ENCODE peak calls at places on chromosomes 7 and 10, in six cellular contexts. Y is aorta, A is upper lobe of left lung, Z is body of pancreas, W is tibial artery, P is PC-3. Q is an unnamed sample.

GRCh38 chr7:44685723-44686122 is 62.9 kb upstream of the ZMIZ2 start:
- DNase-seq in W (no peak), A (no peak), Y (no peak), Z (no peak), P (no peak), Q (no peak)

GRCh38 chr7:17706734-17707133 is 233.6 kb downstream of the SNX13 start:
- DNase-seq in P (peak; percentile 77), W (peak; percentile 25), A (peak; percentile 38), Z (peak; percentile 38), Y (peak; percentile 48), Q (peak; percentile 86)

GRCh38 chr10:32057041-32057372 is 782 bp upstream of the KIF5B start:
- DNase-seq in A (no peak), Y (no peak), P (no peak), Z (no peak), W (no peak), Q (no peak)

GRCh38 chr7:111012152-111012551 is 78.8 kb upstream of the LRRN3 start:
- DNase-seq in Z (no peak), A (no peak), W (no peak), P (peak; percentile 56), Y (no peak), Q (peak; percentile 76)

GRCh38 chr10:112980908-112981307 is 30.9 kb downstream of the TCF7L2 start:
- DNase-seq in Y (no peak), W (no peak), P (no peak), A (no peak), Z (no peak), Q (no peak)

GRCh38 chr7:45342236-45342635 is 184.6 kb downstream of the RAMP3 start:
- DNase-seq in Y (no peak), P (no peak), A (no peak), W (no peak), Z (no peak), Q (no peak)

GRCh38 chr7:133936074-133936473 is 191.1 kb upstream of the LRGUK start:
- DNase-seq in Z (no peak), P (no peak), Y (no peak), A (no peak), W (no peak), Q (no peak)

GRCh38 chr10:11851910-11852309 is 28.8 kb downstream of the PROSER2 start:
- DNase-seq in W (no peak), Y (no peak), A (no peak), P (no peak), Z (no peak), Q (no peak)

GRCh38 chr7:121366852-121367431 is 29.2 kb downstream of the FAM3C start:
- DNase-seq in P (peak; percentile 46), W (no peak), A (no peak), Y (no peak), Z (peak; percentile 24), Q (peak; percentile 77)

GRCh38 chr10:126387041-126387908 is 1.0 kb downstream of the ADAM12 start:
- DNase-seq in Z (peak; percentile 61), A (peak; percentile 32), W (peak; percentile 52), Y (peak; percentile 73), P (peak; percentile 73), Q (peak; percentile 94)

GRCh38 chr7:91850455-91850854 is 30.0 kb downstream of the MTERF1 start:
- DNase-seq in Y (no peak), W (no peak), P (peak; percentile 94), Z (no peak), A (no peak), Q (peak; percentile 19)

GRCh38 chr7:55593172-55593514 is 20.8 kb upstream of the VOPP1 start:
- DNase-seq in W (no peak), P (no peak), Z (no peak), A (no peak), Y (no peak), Q (no peak)

GRCh38 chr7:159105066-159105780 is 39.4 kb downstream of the VIPR2 start:
- DNase-seq in W (no peak), A (peak; percentile 14), Z (peak; percentile 9), Y (no peak), P (no peak), Q (no peak)

GRCh38 chr7:159107052-159107892 is 37.4 kb downstream of the VIPR2 start:
- DNase-seq in Z (no peak), A (no peak), Y (peak; percentile 41), W (no peak), P (no peak), Q (no peak)

GRCh38 chr7:159103382-159104187 is 41.1 kb downstream of the VIPR2 start:
- DNase-seq in Z (no peak), P (no peak), A (peak; percentile 8), W (peak; percentile 13), Y (peak; percentile 12), Q (no peak)

GRCh38 chr7:159104188-159105030 is 40.3 kb downstream of the VIPR2 start:
- DNase-seq in Y (peak; percentile 68), W (peak; percentile 24), P (no peak), A (peak; percentile 19), Z (peak; percentile 91), Q (no peak)

DNA sequence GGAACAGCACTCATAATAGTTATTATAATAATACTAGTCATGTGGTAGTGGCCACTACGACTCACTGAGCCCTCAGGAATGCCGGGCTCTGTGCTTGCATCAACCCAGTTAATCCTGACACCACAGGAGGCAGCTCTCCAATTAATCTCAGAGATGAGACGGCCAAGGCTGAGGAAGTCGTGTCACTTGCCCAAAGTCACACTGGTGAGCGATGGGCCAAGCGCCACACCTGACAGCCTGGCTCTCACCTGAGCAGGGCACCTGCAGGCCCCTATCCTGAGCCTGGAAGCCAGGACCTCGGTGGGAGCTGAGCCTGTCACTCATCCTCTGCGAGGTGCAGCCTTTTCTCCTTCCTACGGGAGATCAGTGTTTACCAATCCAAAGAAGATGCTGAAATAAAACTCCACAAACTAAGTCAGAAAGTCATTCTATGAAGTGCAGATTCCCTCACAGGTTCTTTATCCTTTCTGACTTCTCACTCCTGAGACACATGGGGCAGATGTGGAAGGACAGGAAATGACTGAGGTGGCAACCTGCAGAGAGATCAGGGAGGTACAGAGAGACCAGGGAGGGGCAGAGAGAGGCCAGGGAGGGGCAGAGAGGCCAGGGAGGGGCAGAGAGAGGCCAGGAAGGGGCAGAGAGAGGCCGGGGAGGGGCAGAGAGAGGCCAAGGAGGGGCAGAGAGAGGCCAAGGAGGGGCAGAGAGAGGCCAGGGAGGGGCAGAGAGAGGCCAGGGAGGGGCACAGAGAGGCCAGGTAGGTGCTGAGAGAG is 38.6 kb downstream of the VIPR2 start:
- DNase-seq in Y (peak; percentile 40), Z (peak; percentile 20), P (peak; percentile 7), W (no peak), A (no peak), Q (no peak)
- H3K9me3 ChIP-seq in Y (no peaks in the 10 kb centered on the region), Z (no peaks in the 10 kb centered on the region), P (no peaks in the 10 kb centered on the region), W (no peaks in the 10 kb centered on the region), A (no peaks in the 10 kb centered on the region), Q (no peaks in the 10 kb centered on the region)

GRCh38 chr7:7220821-7221220 is 38.5 kb downstream of the C1GALT1 start:
- DNase-seq in Y (no peak), W (no peak), P (no peak), Z (no peak), A (no peak), Q (peak; percentile 45)

GRCh38 chr7:7221602-7222038 is 39.3 kb downstream of the C1GALT1 start:
- DNase-seq in Y (no peak), P (peak; percentile 58), Z (no peak), W (no peak), A (no peak), Q (peak; percentile 82)

GRCh38 chr7:7223250-7223649 is 40.9 kb downstream of the C1GALT1 start:
- DNase-seq in Y (no peak), A (no peak), Z (no peak), W (no peak), P (no peak), Q (no peak)

GRCh38 chr7:7216279-7216678 is 33.9 kb downstream of the C1GALT1 start:
- DNase-seq in P (no peak), W (no peak), A (no peak), Y (no peak), Z (no peak), Q (no peak)

GRCh38 chr7:7219216-7219615 is 36.9 kb downstream of the C1GALT1 start:
- DNase-seq in W (no peak), P (no peak), Y (no peak), Z (no peak), A (no peak), Q (no peak)
- H3K9me3 ChIP-seq in W (no peaks in the 10 kb centered on the region), P (no peaks in the 10 kb centered on the region), Y (no peaks in the 10 kb centered on the region), Z (no peaks in the 10 kb centered on the region), A (no peaks in the 10 kb centered on the region), Q (no peaks in the 10 kb centered on the region)

DNA sequence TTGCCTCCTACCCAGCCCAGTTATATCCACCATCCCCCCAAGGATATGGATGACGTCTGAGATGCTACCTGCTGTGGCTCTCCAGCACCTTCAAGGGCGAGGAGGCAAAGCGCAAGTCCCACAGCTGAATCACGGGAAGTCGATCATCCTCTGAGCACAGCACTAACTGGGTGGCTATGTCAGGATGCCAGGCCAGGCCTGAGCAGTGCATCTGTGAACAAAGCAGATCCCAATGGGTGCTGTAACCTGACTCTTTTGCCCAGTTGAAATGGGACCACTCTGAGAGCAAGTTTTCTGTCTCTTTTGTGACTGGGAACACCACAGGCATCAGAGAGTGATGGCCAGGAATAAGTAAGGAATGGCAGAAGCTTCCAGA is 12.3 kb downstream of the SEC31B start:
- DNase-seq in P (no peak), Z (no peak), Y (no peak), W (no peak), A (no peak), Q (no peak)
- H3K9me3 ChIP-seq in P (no peaks in the 10 kb centered on the region), Z (no peaks in the 10 kb centered on the region), Y (no peaks in the 10 kb centered on the region), W (no peaks in the 10 kb centered on the region), A (no peaks in the 10 kb centered on the region), Q (no peaks in the 10 kb centered on the region)

DNA sequence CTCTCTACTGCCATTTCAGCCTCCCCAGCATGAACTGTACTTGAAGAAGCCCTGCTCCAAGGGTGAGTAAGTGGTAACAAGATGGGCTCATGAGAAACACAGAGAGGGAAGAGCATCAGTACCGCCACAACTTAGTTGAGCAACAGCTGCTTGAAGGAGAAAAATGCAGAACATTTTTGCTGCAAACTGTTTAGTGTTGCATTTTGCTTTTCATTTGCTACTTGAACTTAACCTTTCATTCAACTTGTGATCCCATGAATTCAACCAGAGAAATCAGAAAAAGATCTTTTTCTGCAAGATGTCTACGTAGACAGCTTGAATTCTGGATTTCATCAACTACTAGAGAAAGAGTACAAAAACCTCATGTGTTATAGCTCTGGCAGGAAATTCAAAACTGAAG is 40.7 kb downstream of the ANK3 start:
- DNase-seq in W (no peak), Y (no peak), P (no peak), A (no peak), Z (no peak), Q (peak; percentile 76)
- H3K9me3 ChIP-seq in W (no peaks in the 10 kb centered on the region), Y (no peaks in the 10 kb centered on the region), P (no peaks in the 10 kb centered on the region), A (no peaks in the 10 kb centered on the region), Z (no peaks in the 10 kb centered on the region), Q (no peaks in the 10 kb centered on the region)

DNA sequence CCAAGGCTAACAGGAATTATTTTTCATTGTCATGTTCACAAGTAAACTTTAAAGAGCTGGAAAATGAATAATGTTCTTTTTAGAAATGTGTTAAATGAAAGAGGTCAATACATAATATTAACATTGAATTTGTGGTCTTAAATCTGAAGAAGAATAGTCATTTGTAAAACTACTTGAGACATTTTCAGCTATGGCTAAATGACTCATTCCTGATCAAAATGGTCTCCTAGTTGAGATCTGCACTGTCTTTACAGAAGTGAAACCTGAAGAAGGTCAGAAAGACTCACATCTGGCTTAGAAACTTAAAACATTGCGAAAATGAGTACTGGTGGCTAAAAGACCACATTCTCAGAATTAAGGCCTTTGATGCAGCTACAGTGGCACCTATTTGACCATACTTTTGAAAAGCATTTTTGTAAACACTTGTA is 5.9 kb downstream of the PIK3CG start:
- DNase-seq in Z (no peak), W (no peak), A (no peak), P (no peak), Y (no peak), Q (peak; percentile 36)
- H3K9me3 ChIP-seq in Z (no peaks in the 10 kb centered on the region), W (no peaks in the 10 kb centered on the region), A (no peaks in the 10 kb centered on the region), P (no peaks in the 10 kb centered on the region), Y (peaks cover 1% of the 10 kb centered on the region), Q (no peaks in the 10 kb centered on the region)